ENCODE peak calls at places on chromosomes 13 and 19, in seven cellular contexts. G is type B pancreatic cell; P is HAP-1; H is mesendoderm; W is lung microvascular endothelial cell; U is IMR-90; Z is activated naive CD4-positive, alpha-beta T cell. Q is an unnamed sample.

GRCh38 chr19:41974652-41975051 is 15.5 kb upstream of the RABAC1 start:
- DNase-seq in U (no peak), H (no peak), P (no peak), G (no peak), W (no peak), Z (no peak), Q (no peak)

GRCh38 chr19:18293642-18294466 is 12.4 kb upstream of the JUND start:
- DNase-seq in P (no peak), U (no peak), H (peak; percentile 42), W (no peak), G (no peak), Z (no peak), Q (no peak)

GRCh38 chr13:19781526-19781925 is 1.2 kb downstream of the PSPC1 start:
- DNase-seq in H (no peak), Z (no peak), P (no peak), W (peak; percentile 4), G (no peak), U (no peak), Q (no peak)

GRCh38 chr19:51251453-51251790 is 542 bp downstream of the SIGLECL1 start:
- DNase-seq in P (no peak), U (no peak), Z (no peak), G (no peak), W (no peak), H (no peak), Q (no peak)

GRCh38 chr19:1250374-1251232 is 2.2 kb downstream of the MIDN start:
- DNase-seq in Z (no peak), H (peak; percentile 92), W (peak; percentile 71), U (peak; percentile 60), G (no peak), P (peak; percentile 89), Q (no peak)

GRCh38 chr19:52949422-52949821 is 13.3 kb downstream of the ZNF816 start:
- DNase-seq in W (no peak), U (no peak), Z (no peak), H (no peak), G (no peak), P (no peak), Q (no peak)

GRCh38 chr13:31982124-31982523 is 49.5 kb upstream of the FRY start:
- DNase-seq in H (no peak), Z (no peak), U (no peak), W (no peak), G (no peak), P (no peak), Q (no peak)

GRCh38 chr19:6014551-6015135 is 36.7 kb upstream of the RANBP3 start:
- DNase-seq in G (no peak), W (no peak), Z (no peak), P (no peak), H (no peak), U (no peak), Q (no peak)

GRCh38 chr19:33298146-33298911 is 4.0 kb downstream of the CEBPA start:
- DNase-seq in Z (no peak), H (no peak), W (no peak), U (no peak), G (no peak), P (no peak), Q (peak; percentile 42)

GRCh38 chr19:57096640-57097361 is 23.0 kb upstream of the USP29 start:
- DNase-seq in G (no peak), H (no peak), P (no peak), Z (no peak), W (no peak), U (no peak), Q (no peak)

GRCh38 chr19:33100894-33101644 is 20.1 kb downstream of the GPATCH1 start:
- DNase-seq in Z (no peak), W (no peak), G (no peak), U (no peak), H (no peak), P (no peak), Q (no peak)

GRCh38 chr19:15875075-15875474 is 22.8 kb downstream of the CYP4F2 start:
- DNase-seq in Z (no peak), P (no peak), G (no peak), U (no peak), W (no peak), H (no peak), Q (no peak)

GRCh38 chr19:27657271-27658051 is 1555.5 kb downstream of the UQCRFS1 start:
- DNase-seq in P (no peak), Z (no peak), W (no peak), G (peak; percentile 47), U (no peak), H (no peak), Q (no peak)

GRCh38 chr13:36432106-36432544 is at the start of gene CCNA1:
- DNase-seq in U (no peak), H (peak; percentile 75), Z (no peak), P (peak; percentile 95), G (no peak), W (peak; percentile 42), Q (no peak)

GRCh38 chr19:6479836-6480398 is 1.7 kb downstream of the DENND1C start:
- DNase-seq in P (no peak), U (no peak), H (no peak), G (no peak), Z (no peak), W (no peak), Q (no peak)